ENCODE peak calls at places on chromosomes 6 and 20, in ten cellular contexts. B is suprapubic skin, E is tibial nerve, N is heart right ventricle, A is lower lobe of right lung, F is A549, V is aorta, P is HL-60, R is NT2/D1, S is keratinocyte. J is an unnamed sample.

GRCh38 chr6:26020983-26021349 is 58.4 kb downstream of the TRIM38 start:
- DNase-seq in B (no peak), E (no peak), N (peak), A (peak), F (no peak), V (peak), P (no peak), R (no peak), S (no peak), J (peak)

GRCh38 chr20:47603260-47603659 is 101.6 kb downstream of the NCOA3 start:
- DNase-seq in B (no peak), E (no peak), N (no peak), A (no peak), F (no peak), V (no peak), P (no peak), R (no peak), S (no peak), J (no peak)

GRCh38 chr20:24584538-24585356 is 115.3 kb downstream of the SYNDIG1 start:
- DNase-seq in B (no peak), E (no peak), N (no peak), A (no peak), F (no peak), V (no peak), P (no peak), R (no peak), S (no peak), J (no peak)

GRCh38 chr6:31462026-31462963 is 35.6 kb upstream of the MICB start:
- DNase-seq in B (no peak), E (no peak), N (no peak), A (no peak), F (no peak), V (no peak), P (no peak), R (no peak), S (no peak), J (no peak)

GRCh38 chr6:74588094-74588493 is 617.8 kb downstream of the COL12A1 start:
- DNase-seq in B (no peak), E (no peak), N (no peak), A (no peak), F (no peak), V (no peak), P (no peak), R (no peak), S (no peak), J (no peak)

GRCh38 chr6:25193865-25194679 is 85.1 kb upstream of the CARMIL1 start:
- DNase-seq in B (no peak), E (no peak), N (no peak), A (no peak), F (no peak), V (no peak), P (no peak), R (no peak), S (no peak), J (no peak)

GRCh38 chr6:130143709-130144108 is 79.0 kb downstream of the SAMD3 start:
- DNase-seq in B (no peak), E (no peak), N (no peak), A (no peak), F (no peak), V (no peak), P (no peak), R (no peak), S (no peak), J (no peak)

GRCh38 chr6:11654876-11655275 is 117.3 kb downstream of the TMEM170B start:
- DNase-seq in B (no peak), E (no peak), N (no peak), A (no peak), F (no peak), V (no peak), P (no peak), R (no peak), S (no peak), J (no peak)

GRCh38 chr6:38179300-38179699 is 359.8 kb downstream of the ZFAND3 start:
- DNase-seq in B (peak), E (no peak), N (no peak), A (no peak), F (no peak), V (no peak), P (no peak), R (no peak), S (no peak), J (no peak)

GRCh38 chr20:32648761-32649615 is 24.8 kb downstream of the C20orf203 start:
- DNase-seq in B (no peak), E (no peak), N (no peak), A (no peak), F (no peak), V (no peak), P (peak), R (no peak), S (no peak), J (no peak)

GRCh38 chr6:133001040-133001570 is 186.7 kb downstream of the RPS12 start:
- DNase-seq in B (no peak), E (no peak), N (no peak), A (no peak), F (no peak), V (no peak), P (no peak), R (no peak), S (no peak), J (no peak)

GRCh38 chr6:166007349-166008263 is 160.0 kb downstream of the TBXT start:
- DNase-seq in B (no peak), E (no peak), N (peak), A (no peak), F (no peak), V (no peak), P (no peak), R (no peak), S (no peak), J (peak)

GRCh38 chr20:46044896-46045295 is 15.9 kb downstream of the SLC12A5 start:
- DNase-seq in B (no peak), E (no peak), N (no peak), A (no peak), F (no peak), V (no peak), P (no peak), R (no peak), S (no peak), J (no peak)

GRCh38 chr6:31740397-31741223 is 805 bp downstream of the MSH5 start:
- DNase-seq in B (no peak), E (no peak), N (peak), A (peak), F (no peak), V (peak), P (no peak), R (no peak), S (no peak), J (no peak)

GRCh38 chr20:50193169-50193850 is 2.7 kb downstream of the CEBPB start:
- DNase-seq in B (no peak), E (no peak), N (no peak), A (no peak), F (no peak), V (peak), P (no peak), R (no peak), S (no peak), J (no peak)

GRCh38 chr6:161544801-161545490 is 271.1 kb upstream of the AGPAT4 start:
- DNase-seq in B (no peak), E (no peak), N (no peak), A (no peak), F (no peak), V (no peak), P (no peak), R (no peak), S (no peak), J (no peak)

GRCh38 chr6:130322673-130323268 is 43.0 kb upstream of the TMEM200A start:
- DNase-seq in B (no peak), E (no peak), N (peak), A (no peak), F (no peak), V (no peak), P (peak), R (peak), S (no peak), J (peak)

GRCh38 chr6:166026586-166027126 is 141.0 kb downstream of the TBXT start:
- DNase-seq in B (no peak), E (no peak), N (peak), A (no peak), F (no peak), V (no peak), P (no peak), R (no peak), S (no peak), J (no peak)

GRCh38 chr6:62808575-62809293 is 402.5 kb upstream of the FKBP1C start:
- DNase-seq in B (no peak), E (no peak), N (no peak), A (no peak), F (no peak), V (no peak), P (no peak), R (no peak), S (no peak), J (no peak)

GRCh38 chr6:68108243-68108835 is 526.7 kb upstream of the ADGRB3 start:
- DNase-seq in B (no peak), E (no peak), N (no peak), A (no peak), F (no peak), V (no peak), P (no peak), R (no peak), S (no peak), J (no peak)

GRCh38 chr6:45946887-45947286 is 68.8 kb downstream of the CLIC5 start:
- DNase-seq in B (no peak), E (no peak), N (no peak), A (no peak), F (no peak), V (no peak), P (no peak), R (no peak), S (no peak), J (no peak)

GRCh38 chr20:33674294-33675126 is at the start of gene NECAB3:
- DNase-seq in B (peak), E (peak), N (peak), A (peak), F (peak), V (peak), P (peak), R (no peak), S (no peak), J (peak)

GRCh38 chr20:56393653-56394052 is 1.2 kb downstream of the CSTF1 start:
- DNase-seq in B (no peak), E (no peak), N (no peak), A (no peak), F (no peak), V (no peak), P (no peak), R (no peak), S (no peak), J (no peak)
- H3K4me3 ChIP-seq in B (peak), E (peak), N (no peak), A (peak), F (peak), V (peak), P (peak), R (peak), S (peak), J (peak)

GRCh38 chr6:10416516-10416862 is 1.6 kb upstream of the TFAP2A start:
- DNase-seq in B (no peak), E (no peak), N (no peak), A (no peak), F (no peak), V (no peak), P (no peak), R (no peak), S (no peak), J (no peak)
- H3K4me3 ChIP-seq in B (peak), E (no peak), N (no peak), A (no peak), F (no peak), V (no peak), P (no peak), R (peak), S (peak), J (no peak)

DNA sequence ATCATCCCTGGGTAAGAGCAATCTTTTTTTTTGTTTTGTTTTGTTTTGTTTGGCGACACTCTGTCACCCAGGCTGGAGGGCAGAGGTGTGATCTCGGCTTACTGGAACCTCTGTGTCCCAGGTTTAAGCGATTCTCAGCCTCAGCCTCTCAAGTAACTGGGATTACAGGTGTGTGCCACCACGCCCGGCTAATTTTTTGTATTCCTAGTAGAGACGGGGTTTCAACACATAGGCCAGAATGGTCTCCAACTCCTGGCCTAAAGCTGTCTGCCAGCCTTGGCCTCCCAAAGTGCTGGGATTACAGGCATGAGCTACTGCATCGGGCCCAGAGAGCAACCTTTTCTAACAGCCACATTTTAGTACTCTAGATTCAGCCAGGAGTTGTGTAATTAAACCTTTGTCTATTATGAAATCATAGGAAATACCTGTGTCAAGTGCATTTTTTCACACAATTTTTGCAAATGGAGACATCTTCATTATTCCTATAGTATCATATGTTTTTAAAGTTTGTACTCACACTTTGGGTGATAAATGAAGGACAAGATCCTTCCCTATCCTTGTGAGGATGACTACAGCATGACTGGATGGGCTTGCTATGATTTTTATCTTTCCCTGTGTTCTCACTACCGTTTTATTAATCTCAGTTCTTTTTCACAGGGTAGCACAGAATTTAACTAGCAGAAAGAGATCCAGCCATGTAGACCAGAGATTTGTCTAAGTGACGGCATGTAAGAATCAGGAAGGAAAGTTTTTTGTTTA is 82.6 kb downstream of the OR2B2 start:
- DNase-seq in B (no peak), E (no peak), N (no peak), A (no peak), F (no peak), V (no peak), P (no peak), R (no peak), S (no peak), J (no peak)
- H3K4me3 ChIP-seq in B (no peak), E (no peak), N (no peak), A (peak), F (peak), V (no peak), P (peak), R (peak), S (peak), J (peak)

GRCh38 chr20:38550274-38550673 is 30.7 kb upstream of the ADIG start:
- DNase-seq in B (no peak), E (no peak), N (no peak), A (no peak), F (peak), V (no peak), P (no peak), R (no peak), S (no peak), J (no peak)

GRCh38 chr20:38547288-38547825 is 33.6 kb upstream of the ADIG start:
- DNase-seq in B (no peak), E (no peak), N (no peak), A (no peak), F (no peak), V (no peak), P (no peak), R (no peak), S (no peak), J (no peak)

GRCh38 chr20:38554986-38555385 is 26.0 kb upstream of the ADIG start:
- DNase-seq in B (no peak), E (no peak), N (no peak), A (no peak), F (no peak), V (no peak), P (no peak), R (no peak), S (no peak), J (no peak)

GRCh38 chr20:38548356-38549083 is 32.5 kb upstream of the ADIG start:
- DNase-seq in B (no peak), E (no peak), N (no peak), A (no peak), F (no peak), V (no peak), P (no peak), R (no peak), S (no peak), J (no peak)

GRCh38 chr20:38551056-38551626 is 29.9 kb upstream of the ADIG start:
- DNase-seq in B (no peak), E (no peak), N (no peak), A (no peak), F (no peak), V (no peak), P (no peak), R (no peak), S (no peak), J (no peak)
- H3K4me3 ChIP-seq in B (no peak), E (no peak), N (no peak), A (no peak), F (no peak), V (no peak), P (no peak), R (no peak), S (no peak), J (no peak)

DNA sequence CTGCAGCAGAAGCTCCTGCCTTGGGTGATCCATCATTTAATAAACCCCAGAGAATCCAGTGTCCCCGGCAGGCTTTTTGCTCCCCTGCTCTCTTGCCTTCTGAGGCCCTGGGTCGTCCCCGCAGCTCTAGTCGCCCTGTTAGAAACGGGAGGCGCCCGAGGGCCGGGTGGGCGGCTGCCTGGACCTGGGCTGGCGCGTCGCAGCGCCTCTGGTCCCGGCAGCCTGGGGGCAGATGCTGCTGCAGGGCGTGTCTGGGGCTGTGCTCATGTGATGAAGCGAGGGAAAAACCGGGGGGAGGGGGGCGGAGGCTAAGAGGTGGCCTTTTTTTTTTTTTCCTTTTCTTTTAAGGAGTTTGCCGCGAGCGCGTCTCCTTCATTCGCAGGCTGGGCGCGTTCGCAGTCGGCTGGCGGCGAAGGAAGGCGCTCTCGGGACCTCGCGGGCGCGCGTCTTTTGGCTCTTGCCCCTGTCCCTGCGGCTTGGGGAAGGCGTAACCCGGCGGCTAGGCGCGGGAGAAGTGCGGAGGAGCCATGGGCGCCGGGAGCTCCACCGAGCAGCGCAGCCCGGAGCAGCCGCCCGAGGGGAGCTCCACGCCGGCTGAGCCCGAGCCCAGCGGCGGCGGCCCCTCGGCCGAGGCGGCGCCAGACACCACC is 394 bp downstream of the AKAP12 start:
- DNase-seq in B (peak), E (peak), N (peak), A (peak), F (peak), V (peak), P (no peak), R (peak), S (no peak), J (peak)
- H3K4me3 ChIP-seq in B (peak), E (peak), N (peak), A (peak), F (peak), V (peak), P (no peak), R (peak), S (peak), J (peak)

DNA sequence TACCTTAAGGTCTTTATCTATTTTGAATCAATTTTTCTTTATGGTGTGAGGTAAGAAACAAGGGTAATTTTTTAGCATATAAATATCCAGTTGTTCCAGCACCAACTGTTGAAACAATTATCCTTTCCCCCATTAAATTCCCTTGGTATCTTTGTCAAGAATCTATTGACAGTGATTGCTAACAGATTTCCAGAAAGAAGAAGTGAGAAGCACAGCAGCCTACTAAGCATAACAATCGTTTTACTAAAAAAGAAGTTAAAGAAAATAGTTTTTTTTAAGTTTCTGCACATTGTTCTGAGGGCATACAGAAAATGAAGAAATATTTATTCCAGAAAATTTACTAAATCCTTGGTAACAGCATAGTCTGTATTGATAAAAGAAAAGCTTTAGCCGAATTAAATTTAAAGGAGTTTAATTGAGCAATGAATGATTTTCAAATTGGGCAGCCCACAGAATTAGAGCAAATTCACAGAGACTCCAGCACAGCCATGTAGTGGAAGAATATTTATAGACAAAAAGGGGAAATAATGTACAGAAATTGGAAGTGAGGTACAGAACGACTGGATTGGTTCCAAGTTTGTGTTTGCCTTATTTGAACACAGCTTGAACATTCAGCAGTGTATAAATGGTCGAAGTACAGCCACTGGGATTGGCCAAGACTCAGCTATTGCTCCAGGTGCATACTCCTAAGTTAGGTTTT is 97.9 kb upstream of the UST start:
- DNase-seq in B (no peak), E (no peak), N (no peak), A (no peak), F (no peak), V (no peak), P (no peak), R (no peak), S (no peak), J (no peak)
- H3K4me3 ChIP-seq in B (no peak), E (no peak), N (no peak), A (no peak), F (no peak), V (no peak), P (no peak), R (no peak), S (no peak), J (no peak)

DNA sequence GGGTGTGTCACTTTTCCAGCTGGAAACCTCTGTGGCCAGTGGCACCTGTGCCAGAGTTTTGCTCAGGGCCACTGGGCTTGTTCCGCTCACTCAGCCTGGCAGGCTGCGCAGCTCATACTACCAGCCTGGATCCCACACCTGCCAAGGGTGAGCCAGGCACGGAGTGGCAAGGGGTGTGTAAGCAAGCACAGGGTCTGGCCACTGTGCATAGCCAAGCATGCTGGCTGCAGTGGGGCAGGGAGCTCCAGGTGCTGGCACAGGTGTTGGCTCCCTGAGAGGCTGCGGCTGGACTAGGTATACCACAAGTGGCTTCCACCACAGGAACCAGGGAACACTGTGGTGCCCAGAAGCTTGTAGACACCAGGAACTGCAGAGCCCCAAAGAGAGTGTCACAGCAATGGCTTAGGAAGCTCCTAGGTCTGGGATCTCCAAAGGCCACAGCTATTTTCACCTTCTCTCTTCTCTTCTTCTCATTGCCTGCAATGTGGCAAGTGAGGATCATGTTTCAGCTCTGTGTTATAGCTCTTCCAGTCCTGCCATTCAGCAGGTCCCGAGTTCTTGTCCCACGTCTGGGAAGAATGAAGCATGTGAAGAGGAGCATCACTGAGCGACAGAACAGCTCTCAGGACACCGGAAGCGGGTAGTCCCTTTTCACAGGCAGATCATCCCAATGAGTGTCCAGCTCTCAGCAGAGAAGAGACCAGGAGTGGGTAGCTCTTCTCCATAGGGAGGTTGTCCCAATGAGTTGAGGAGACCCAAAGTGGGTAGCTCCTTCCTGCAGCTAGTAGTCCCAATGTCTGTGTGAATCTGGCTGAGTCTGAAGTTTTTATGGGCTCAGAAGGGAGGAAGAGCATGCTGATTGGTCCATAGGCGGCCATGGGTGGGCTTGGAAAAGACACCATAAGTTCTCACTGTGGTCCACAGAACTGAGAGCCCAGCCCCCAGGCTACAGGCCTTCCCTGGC is 41.3 kb downstream of the WASF1 start:
- DNase-seq in B (no peak), E (no peak), N (no peak), A (no peak), F (no peak), V (no peak), P (no peak), R (no peak), S (no peak), J (no peak)
- H3K4me3 ChIP-seq in B (no peak), E (no peak), N (no peak), A (no peak), F (no peak), V (no peak), P (no peak), R (no peak), S (no peak), J (no peak)

J was measured in BE2C.